ENCODE peak calls at places on chromosomes 7 and 10, in seven cellular contexts. E, V, W, I, G, D and M are unnamed samples.

GRCh38 chr10:18104223-18104872 is 35.9 kb upstream of the CACNB2 start:
- DNase-seq in D (no peak), I (peak), G (peak), W (no peak), E (peak), V (peak), M (peak)

GRCh38 chr7:136389933-136390332 is 412.8 kb upstream of the MTPN start:
- DNase-seq in V (no peak), G (no peak), I (no peak), E (no peak), W (no peak), D (no peak), M (no peak)

GRCh38 chr10:113187066-113187777 is 237.2 kb downstream of the TCF7L2 start:
- DNase-seq in G (peak), D (peak), E (no peak), I (no peak), V (no peak), W (no peak), M (no peak)

GRCh38 chr10:107546239-107546638 is 381.7 kb upstream of the SORCS1 start:
- DNase-seq in W (no peak), V (no peak), I (peak), E (no peak), D (no peak), G (peak), M (peak)

GRCh38 chr7:2172311-2173183 is 60.2 kb downstream of the MAD1L1 start:
- DNase-seq in E (peak), D (no peak), V (no peak), W (peak), G (peak), I (peak), M (no peak)

GRCh38 chr7:80676404-80676803 is 38.0 kb downstream of the CD36 start:
- DNase-seq in E (no peak), I (no peak), D (no peak), V (no peak), G (no peak), W (no peak), M (no peak)

GRCh38 chr10:79269969-79270368 is 77.3 kb upstream of the PPIF start:
- DNase-seq in E (no peak), V (no peak), I (no peak), D (no peak), W (no peak), G (no peak), M (no peak)

GRCh38 chr7:44280636-44280992 is 44.8 kb downstream of the CAMK2B start:
- DNase-seq in W (no peak), D (no peak), I (no peak), V (no peak), E (no peak), G (no peak), M (no peak)

GRCh38 chr10:18594574-18595156 is 56.7 kb downstream of the NSUN6 start:
- DNase-seq in W (no peak), E (no peak), D (no peak), G (peak), I (no peak), V (no peak), M (no peak)

GRCh38 chr7:30369879-30370278 is 85.5 kb downstream of the ZNRF2 start:
- DNase-seq in E (no peak), V (no peak), G (no peak), W (no peak), I (peak), D (no peak), M (no peak)

GRCh38 chr10:67815571-67816059 is 22.4 kb downstream of the DNAJC12 start:
- DNase-seq in I (no peak), V (no peak), G (peak), W (no peak), E (no peak), D (no peak), M (no peak)

GRCh38 chr10:129771024-129771423 is 193.1 kb downstream of the EBF3 start:
- DNase-seq in I (no peak), E (no peak), D (no peak), G (no peak), V (no peak), W (no peak), M (no peak)

GRCh38 chr7:4706384-4707032 is 24.4 kb downstream of the FOXK1 start:
- DNase-seq in V (no peak), W (no peak), D (no peak), E (no peak), G (peak), I (peak), M (no peak)

GRCh38 chr10:74728225-74728624 is 98.2 kb upstream of the KAT6B start:
- DNase-seq in G (no peak), V (no peak), E (no peak), D (no peak), W (no peak), I (peak), M (no peak)